ENCODE peak calls at places on chromosomes 11 and 22, in nine cellular contexts. One of them, this sample, is unnamed.

GRCh38 chr11:16669799-16670415 is 68.5 kb upstream of the C11orf58 start:
- DNase-seq in HCT116: peak
- DNase-seq in neuronal stem cell: no peak
- DNase-seq in IMR-90: peak
- DNase-seq in OCI-LY7: no peak
- DNase-seq in fibroblast of lung: peak
- DNase-seq in PC-3: peak
- DNase-seq in hepatocyte: peak
- DNase-seq in PC-9: peak
- DNase-seq in this sample: no peak

GRCh38 chr11:13297917-13298356 is 20.3 kb downstream of the BMAL1 start:
- DNase-seq in HCT116: no peak
- DNase-seq in neuronal stem cell: no peak
- DNase-seq in IMR-90: no peak
- DNase-seq in OCI-LY7: no peak
- DNase-seq in fibroblast of lung: no peak
- DNase-seq in PC-3: no peak
- DNase-seq in hepatocyte: no peak
- DNase-seq in PC-9: no peak
- DNase-seq in this sample: no peak

GRCh38 chr22:42693763-42694683 is 26.6 kb downstream of the A4GALT start:
- DNase-seq in HCT116: no peak
- DNase-seq in neuronal stem cell: no peak
- DNase-seq in IMR-90: no peak
- DNase-seq in OCI-LY7: no peak
- DNase-seq in fibroblast of lung: no peak
- DNase-seq in PC-3: no peak
- DNase-seq in hepatocyte: no peak
- DNase-seq in PC-9: no peak
- DNase-seq in this sample: no peak

GRCh38 chr22:41917906-41918791 is 3.3 kb upstream of the SHISA8 start:
- DNase-seq in HCT116: no peak
- DNase-seq in neuronal stem cell: no peak
- DNase-seq in IMR-90: peak
- DNase-seq in OCI-LY7: peak
- DNase-seq in fibroblast of lung: peak
- DNase-seq in PC-3: peak
- DNase-seq in hepatocyte: no peak
- DNase-seq in PC-9: peak
- DNase-seq in this sample: no peak

GRCh38 chr11:76806608-76807205 is 23.6 kb downstream of the TSKU start:
- DNase-seq in HCT116: no peak
- DNase-seq in neuronal stem cell: no peak
- DNase-seq in IMR-90: no peak
- DNase-seq in OCI-LY7: no peak
- DNase-seq in fibroblast of lung: no peak
- DNase-seq in PC-3: no peak
- DNase-seq in hepatocyte: no peak
- DNase-seq in PC-9: no peak
- DNase-seq in this sample: no peak

GRCh38 chr11:72753341-72754148 is 1.3 kb upstream of the ARAP1 start:
- DNase-seq in HCT116: no peak
- DNase-seq in neuronal stem cell: no peak
- DNase-seq in IMR-90: no peak
- DNase-seq in OCI-LY7: no peak
- DNase-seq in fibroblast of lung: no peak
- DNase-seq in PC-3: peak
- DNase-seq in hepatocyte: no peak
- DNase-seq in PC-9: no peak
- DNase-seq in this sample: no peak

GRCh38 chr11:131038597-131038996 is 122.3 kb upstream of the SNX19 start:
- DNase-seq in HCT116: no peak
- DNase-seq in neuronal stem cell: no peak
- DNase-seq in IMR-90: no peak
- DNase-seq in OCI-LY7: peak
- DNase-seq in fibroblast of lung: peak
- DNase-seq in PC-3: peak
- DNase-seq in hepatocyte: peak
- DNase-seq in PC-9: no peak
- DNase-seq in this sample: peak

GRCh38 chr11:13595166-13595565 is 73.3 kb upstream of the FAR1 start:
- DNase-seq in HCT116: no peak
- DNase-seq in neuronal stem cell: no peak
- DNase-seq in IMR-90: peak
- DNase-seq in OCI-LY7: no peak
- DNase-seq in fibroblast of lung: peak
- DNase-seq in PC-3: no peak
- DNase-seq in hepatocyte: no peak
- DNase-seq in PC-9: no peak
- DNase-seq in this sample: no peak

GRCh38 chr11:35412285-35412684 is 7.1 kb downstream of the SLC1A2 start:
- DNase-seq in HCT116: no peak
- DNase-seq in neuronal stem cell: no peak
- DNase-seq in IMR-90: peak
- DNase-seq in OCI-LY7: no peak
- DNase-seq in fibroblast of lung: peak
- DNase-seq in PC-3: peak
- DNase-seq in hepatocyte: no peak
- DNase-seq in PC-9: no peak
- DNase-seq in this sample: peak

GRCh38 chr11:15942126-15942525 is 414.2 kb downstream of the SOX6 start:
- DNase-seq in HCT116: no peak
- DNase-seq in neuronal stem cell: no peak
- DNase-seq in IMR-90: no peak
- DNase-seq in OCI-LY7: no peak
- DNase-seq in fibroblast of lung: no peak
- DNase-seq in PC-3: no peak
- DNase-seq in hepatocyte: no peak
- DNase-seq in PC-9: no peak
- DNase-seq in this sample: no peak

GRCh38 chr11:97772696-97773095 is 1248.1 kb upstream of the CNTN5 start:
- DNase-seq in HCT116: no peak
- DNase-seq in neuronal stem cell: no peak
- DNase-seq in IMR-90: no peak
- DNase-seq in OCI-LY7: no peak
- DNase-seq in fibroblast of lung: no peak
- DNase-seq in PC-3: no peak
- DNase-seq in hepatocyte: no peak
- DNase-seq in PC-9: no peak
- DNase-seq in this sample: no peak

GRCh38 chr11:111167666-111168065 is 77.9 kb upstream of the POU2AF2 start:
- DNase-seq in HCT116: no peak
- DNase-seq in neuronal stem cell: no peak
- DNase-seq in IMR-90: no peak
- DNase-seq in OCI-LY7: no peak
- DNase-seq in fibroblast of lung: no peak
- DNase-seq in PC-3: no peak
- DNase-seq in hepatocyte: no peak
- DNase-seq in PC-9: no peak
- DNase-seq in this sample: no peak

GRCh38 chr11:107232451-107232850 is 214.2 kb upstream of the GUCY1A2 start:
- DNase-seq in HCT116: no peak
- DNase-seq in neuronal stem cell: no peak
- DNase-seq in IMR-90: no peak
- DNase-seq in OCI-LY7: no peak
- DNase-seq in fibroblast of lung: no peak
- DNase-seq in PC-3: no peak
- DNase-seq in hepatocyte: no peak
- DNase-seq in PC-9: no peak
- DNase-seq in this sample: no peak

DNA sequence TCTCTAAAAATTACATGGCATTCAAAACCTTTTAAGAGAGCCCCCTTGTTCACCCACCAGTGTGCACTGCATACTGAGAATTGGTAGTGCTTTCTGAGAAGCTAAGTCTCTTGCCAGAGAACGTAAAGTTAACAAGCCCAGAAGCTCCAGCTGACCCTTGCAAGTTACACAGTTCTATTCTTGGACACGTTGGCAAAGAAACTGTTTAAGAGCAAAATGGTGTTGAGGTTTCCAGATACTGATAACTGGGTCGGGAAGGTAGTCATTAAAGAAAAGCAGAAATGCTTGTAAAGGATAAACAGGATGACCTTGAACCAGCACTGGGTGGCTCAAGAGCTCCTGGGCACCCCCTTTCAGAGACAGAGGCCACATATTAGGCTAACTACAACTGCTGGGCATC is 284.8 kb downstream of the CADM1 start:
- DNase-seq in HCT116: no peak
- DNase-seq in neuronal stem cell: no peak
- DNase-seq in IMR-90: no peak
- DNase-seq in OCI-LY7: peak
- DNase-seq in fibroblast of lung: no peak
- DNase-seq in PC-3: no peak
- DNase-seq in hepatocyte: no peak
- DNase-seq in PC-9: no peak
- DNase-seq in this sample: no peak
- H2AFZ ChIP-seq in HCT116: no peak
- H2AFZ ChIP-seq in neuronal stem cell: no peak
- H2AFZ ChIP-seq in IMR-90: no peak
- H2AFZ ChIP-seq in OCI-LY7: no peak
- H2AFZ ChIP-seq in fibroblast of lung: no peak
- H2AFZ ChIP-seq in PC-3: no peak
- H2AFZ ChIP-seq in hepatocyte: no peak
- H2AFZ ChIP-seq in PC-9: no peak
- H2AFZ ChIP-seq in this sample: no peak

DNA sequence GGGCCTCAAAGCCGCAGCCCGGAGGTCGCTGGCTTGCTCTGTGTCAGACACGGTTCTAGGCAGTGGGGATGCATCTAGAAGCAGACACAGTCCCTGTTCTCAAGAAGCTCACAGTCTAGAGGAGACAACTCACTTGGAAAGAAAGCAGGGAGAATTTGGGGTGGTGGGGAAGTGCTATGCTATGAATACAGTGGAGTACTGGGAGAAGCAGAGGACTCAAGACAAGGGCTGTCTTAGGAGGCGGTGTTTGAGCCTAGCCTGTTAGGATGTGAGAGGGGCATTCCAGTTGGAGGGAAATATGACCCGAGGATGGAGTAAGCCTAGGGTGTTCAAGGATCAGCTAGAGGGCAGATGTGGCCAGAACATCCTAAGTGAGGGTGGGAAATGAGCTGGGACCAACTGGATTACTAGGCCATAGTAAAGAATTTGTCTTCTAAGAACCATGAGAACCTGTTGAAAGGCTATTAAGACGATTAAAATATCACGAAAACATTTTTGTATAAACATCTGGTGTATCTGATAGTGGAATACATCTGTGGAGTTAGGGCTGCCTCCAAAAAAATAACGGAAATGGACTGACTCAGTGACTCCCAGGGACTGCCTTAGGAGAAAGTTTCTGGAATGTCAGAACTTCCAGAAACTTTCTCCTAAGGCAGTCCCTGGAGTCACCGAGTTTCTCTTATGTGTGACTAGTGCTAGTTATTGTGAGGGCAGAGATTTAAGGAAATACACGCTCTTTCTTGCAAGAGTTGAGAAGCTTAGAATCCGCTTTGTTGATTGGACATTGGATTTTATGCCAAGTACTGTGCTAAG is 1.1 kb upstream of the PITPNB start:
- DNase-seq in HCT116: no peak
- DNase-seq in neuronal stem cell: peak
- DNase-seq in IMR-90: peak
- DNase-seq in OCI-LY7: no peak
- DNase-seq in fibroblast of lung: peak
- DNase-seq in PC-3: peak
- DNase-seq in hepatocyte: peak
- DNase-seq in PC-9: peak
- DNase-seq in this sample: peak
- H2AFZ ChIP-seq in HCT116: no peak
- H2AFZ ChIP-seq in neuronal stem cell: peak
- H2AFZ ChIP-seq in IMR-90: peak
- H2AFZ ChIP-seq in OCI-LY7: peak
- H2AFZ ChIP-seq in fibroblast of lung: peak
- H2AFZ ChIP-seq in PC-3: peak
- H2AFZ ChIP-seq in hepatocyte: peak
- H2AFZ ChIP-seq in PC-9: peak
- H2AFZ ChIP-seq in this sample: peak

GRCh38 chr11:75525433-75526191 is at the start of gene GDPD5:
- DNase-seq in HCT116: peak
- DNase-seq in neuronal stem cell: peak
- DNase-seq in IMR-90: peak
- DNase-seq in OCI-LY7: peak
- DNase-seq in fibroblast of lung: peak
- DNase-seq in PC-3: peak
- DNase-seq in hepatocyte: peak
- DNase-seq in PC-9: peak
- DNase-seq in this sample: peak

GRCh38 chr11:75522645-75523044 is 3.1 kb downstream of the GDPD5 start:
- DNase-seq in HCT116: no peak
- DNase-seq in neuronal stem cell: no peak
- DNase-seq in IMR-90: no peak
- DNase-seq in OCI-LY7: no peak
- DNase-seq in fibroblast of lung: no peak
- DNase-seq in PC-3: no peak
- DNase-seq in hepatocyte: no peak
- DNase-seq in PC-9: no peak
- DNase-seq in this sample: no peak

GRCh38 chr11:75524576-75525432 is 937 bp downstream of the GDPD5 start:
- DNase-seq in HCT116: no peak
- DNase-seq in neuronal stem cell: peak
- DNase-seq in IMR-90: peak
- DNase-seq in OCI-LY7: peak
- DNase-seq in fibroblast of lung: peak
- DNase-seq in PC-3: peak
- DNase-seq in hepatocyte: no peak
- DNase-seq in PC-9: no peak
- DNase-seq in this sample: peak

GRCh38 chr11:75523811-75524401 is 1.8 kb downstream of the GDPD5 start:
- DNase-seq in HCT116: no peak
- DNase-seq in neuronal stem cell: no peak
- DNase-seq in IMR-90: no peak
- DNase-seq in OCI-LY7: no peak
- DNase-seq in fibroblast of lung: no peak
- DNase-seq in PC-3: no peak
- DNase-seq in hepatocyte: no peak
- DNase-seq in PC-9: no peak
- DNase-seq in this sample: no peak

DNA sequence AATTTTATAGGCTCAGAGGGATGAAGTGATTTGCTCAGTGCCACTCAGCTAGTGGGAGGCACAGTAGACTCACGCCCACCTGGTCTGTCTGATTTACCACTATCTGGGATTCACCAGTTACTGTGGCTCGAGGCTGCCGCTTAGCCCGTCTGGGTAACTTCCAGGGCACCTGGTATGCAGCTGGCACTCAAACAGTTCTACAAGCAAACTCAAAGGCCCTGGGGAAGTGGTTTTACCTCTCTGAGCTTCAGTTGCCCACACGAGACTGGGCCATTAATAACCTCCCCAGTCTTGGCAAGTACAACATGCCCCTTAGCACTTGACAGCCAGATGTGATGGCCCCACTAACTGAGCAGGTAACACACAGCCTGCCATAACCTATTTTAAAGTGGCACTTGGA is 2.6 kb downstream of the GDPD5 start:
- DNase-seq in HCT116: no peak
- DNase-seq in neuronal stem cell: no peak
- DNase-seq in IMR-90: no peak
- DNase-seq in OCI-LY7: peak
- DNase-seq in fibroblast of lung: no peak
- DNase-seq in PC-3: no peak
- DNase-seq in hepatocyte: no peak
- DNase-seq in PC-9: no peak
- DNase-seq in this sample: no peak
- H2AFZ ChIP-seq in HCT116: no peak
- H2AFZ ChIP-seq in neuronal stem cell: no peak
- H2AFZ ChIP-seq in IMR-90: no peak
- H2AFZ ChIP-seq in OCI-LY7: no peak
- H2AFZ ChIP-seq in fibroblast of lung: no peak
- H2AFZ ChIP-seq in PC-3: no peak
- H2AFZ ChIP-seq in hepatocyte: no peak
- H2AFZ ChIP-seq in PC-9: no peak
- H2AFZ ChIP-seq in this sample: no peak

GRCh38 chr11:1350086-1350725 is 39.5 kb upstream of the BRSK2 start:
- DNase-seq in HCT116: no peak
- DNase-seq in neuronal stem cell: no peak
- DNase-seq in IMR-90: no peak
- DNase-seq in OCI-LY7: no peak
- DNase-seq in fibroblast of lung: no peak
- DNase-seq in PC-3: no peak
- DNase-seq in hepatocyte: no peak
- DNase-seq in PC-9: no peak
- DNase-seq in this sample: no peak
- H2AFZ ChIP-seq in HCT116: no peak
- H2AFZ ChIP-seq in neuronal stem cell: peak
- H2AFZ ChIP-seq in IMR-90: no peak
- H2AFZ ChIP-seq in OCI-LY7: no peak
- H2AFZ ChIP-seq in fibroblast of lung: no peak
- H2AFZ ChIP-seq in PC-3: no peak
- H2AFZ ChIP-seq in hepatocyte: no peak
- H2AFZ ChIP-seq in PC-9: no peak
- H2AFZ ChIP-seq in this sample: no peak

This sample was measured in neural progenitor cell.